ENCODE peak calls at places on chromosomes 4 and X, in four cellular contexts. M is gastrocnemius medialis, O is Caco-2, B is fibroblast of lung. A is an unnamed sample.

GRCh38 chr4:30753316-30753715 is 33.1 kb downstream of the PCDH7 start:
- DNase-seq in M (no peak), O (no peak), B (peak; percentile 58), A (no peak)

GRCh38 chr4:170391066-170391754 is 301.5 kb upstream of the AADAT start:
- DNase-seq in M (no peak), O (no peak), B (no peak), A (no peak)

GRCh38 chrX:40468033-40468979 is 112.5 kb upstream of the ATP6AP2 start:
- DNase-seq in M (no peak), O (peak; percentile 61), B (peak; percentile 7), A (no peak)

GRCh38 chrX:66098162-66098561 is 58.3 kb upstream of the VSIG4 start:
- DNase-seq in M (no peak), O (no peak), B (no peak), A (no peak)

GRCh38 chrX:20056704-20057103 is 60.0 kb downstream of the MAP7D2 start:
- DNase-seq in M (no peak), O (no peak), B (no peak), A (no peak)

GRCh38 chr4:31655328-31655727 is 935.2 kb downstream of the PCDH7 start:
- DNase-seq in M (no peak), O (no peak), B (peak; percentile 32), A (no peak)

GRCh38 chrX:73182502-73183114 is 32.0 kb downstream of the NAP1L2 start:
- DNase-seq in M (no peak), O (no peak), B (no peak), A (no peak)

GRCh38 chr4:26248647-26249046 is 72.2 kb upstream of the RBPJ start:
- DNase-seq in M (peak; percentile 27), O (no peak), B (peak; percentile 93), A (no peak)

GRCh38 chr4:20254517-20255250 is 3.0 kb downstream of the SLIT2 start:
- DNase-seq in M (no peak), O (no peak), B (peak; percentile 45), A (no peak)

GRCh38 chrX:41384041-41384705 is 50.2 kb downstream of the DDX3X start:
- DNase-seq in M (peak; percentile 7), O (peak; percentile 64), B (peak; percentile 92), A (peak; percentile 2)

GRCh38 chr4:183132865-183133264 is 33.8 kb downstream of the WWC2 start:
- DNase-seq in M (no peak), O (no peak), B (no peak), A (no peak)

GRCh38 chr4:142817442-142817841 is 28.7 kb downstream of the INPP4B start:
- DNase-seq in M (peak; percentile 28), O (no peak), B (peak; percentile 92), A (no peak)

GRCh38 chrX:68932611-68933010 is 103.8 kb downstream of the EFNB1 start:
- DNase-seq in M (no peak), O (no peak), B (peak; percentile 42), A (no peak)

GRCh38 chr4:15482842-15483241 is 13.2 kb downstream of the CC2D2A start:
- DNase-seq in M (no peak), O (no peak), B (no peak), A (no peak)

GRCh38 chr4:55609393-55609821 is 17.4 kb upstream of the PDCL2 start:
- DNase-seq in M (no peak), O (no peak), B (peak; percentile 3), A (no peak)

GRCh38 chr4:151887151-151887815 is 126.5 kb upstream of the GATB start:
- DNase-seq in M (no peak), O (no peak), B (peak; percentile 16), A (no peak)

GRCh38 chr4:128424524-128425195 is 137.0 kb upstream of the PGRMC2 start:
- DNase-seq in M (no peak), O (no peak), B (peak; percentile 88), A (no peak)

GRCh38 chr4:128428397-128428796 is 140.8 kb upstream of the PGRMC2 start:
- DNase-seq in M (no peak), O (no peak), B (no peak), A (no peak)

GRCh38 chr4:128427832-128428366 is 140.3 kb upstream of the PGRMC2 start:
- DNase-seq in M (peak; percentile 16), O (peak; percentile 82), B (peak; percentile 73), A (no peak)
- TF ChIP-seq CTCF in M (no peak), O (peak; percentile 25), B (peak; percentile 31), A (peak; percentile 40)

DNA sequence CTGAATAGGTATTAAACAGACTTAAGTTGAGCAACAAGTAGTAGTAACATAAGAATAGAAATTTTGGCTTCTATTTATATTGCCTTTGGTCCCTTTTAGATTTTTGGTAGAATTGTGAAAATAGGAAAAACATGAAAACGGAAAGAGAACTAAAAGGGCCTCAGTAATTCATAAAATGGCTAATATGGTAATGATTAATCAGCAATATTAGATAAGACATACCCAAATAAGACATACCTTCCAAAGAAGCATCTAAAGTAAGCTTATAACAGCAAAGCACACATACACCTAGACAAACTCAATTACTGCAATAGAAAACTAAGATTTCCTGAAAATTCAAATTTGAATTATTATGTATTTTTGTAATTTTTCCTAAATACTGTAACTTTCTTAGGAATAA is 46.4 kb downstream of the CHIC2 start:
- DNase-seq in M (no peak), O (no peak), B (no peak), A (no peak)
- H3K4me1 ChIP-seq in M (peaks cover 17% of the 10 kb centered on the region), O (peaks cover 4% of the 10 kb centered on the region), B (peaks cover 2% of the 10 kb centered on the region), A (peaks cover 7% of the 10 kb centered on the region)

GRCh38 chrX:48761674-48762471 is at the start of gene GLOD5:
- DNase-seq in M (no peak), O (peak; percentile 82), B (no peak), A (no peak)
- TF ChIP-seq CTCF in M (no peak), O (peak; percentile 36), B (no peak), A (no peak)

DNA sequence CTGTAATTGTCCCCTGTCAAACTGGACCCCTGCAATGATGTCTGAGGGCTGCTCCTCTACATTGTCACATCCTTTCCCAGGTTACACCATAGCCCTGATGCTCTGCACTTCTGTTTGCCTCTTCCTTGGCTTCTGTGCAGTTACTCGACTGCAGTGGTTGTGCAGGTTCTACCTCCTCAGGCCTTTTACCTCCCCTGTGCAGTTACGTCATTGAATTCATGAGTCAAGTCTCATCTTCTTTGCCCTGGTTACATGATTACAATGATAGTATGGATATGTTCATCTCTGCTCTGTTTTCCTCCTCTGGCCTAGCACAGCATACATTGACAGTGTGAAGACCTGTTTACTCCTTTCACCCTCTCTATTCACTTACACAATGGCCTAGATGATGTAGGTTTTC is 83.2 kb downstream of the FAM47B start:
- DNase-seq in M (no peak), O (no peak), B (no peak), A (no peak)
- H3K4me1 ChIP-seq in M (no peaks in the 10 kb centered on the region), O (no peaks in the 10 kb centered on the region), B (no peaks in the 10 kb centered on the region), A (no peaks in the 10 kb centered on the region)

DNA sequence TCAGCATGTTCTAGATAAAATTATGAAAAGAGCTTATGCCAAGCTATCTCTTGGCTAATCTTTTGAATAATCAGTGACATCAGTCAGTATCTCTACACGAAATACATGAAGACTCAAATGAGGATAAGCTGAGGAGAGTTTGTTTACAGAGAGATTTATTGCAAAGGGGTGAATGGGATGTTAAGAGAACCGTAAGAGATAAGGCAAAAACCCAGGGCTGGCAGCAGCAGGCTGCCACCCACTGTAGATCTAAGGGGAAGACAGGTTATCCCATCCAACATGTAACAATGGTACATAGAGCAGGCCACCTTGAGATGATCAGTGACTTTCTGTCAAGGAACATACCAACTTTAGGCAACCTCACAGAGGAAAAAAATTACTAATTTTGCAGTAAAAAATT is 432.1 kb upstream of the NR3C2 start:
- DNase-seq in M (no peak), O (no peak), B (no peak), A (no peak)
- TF ChIP-seq CTCF in M (no peak), O (no peak), B (no peak), A (no peak)

GRCh38 chr4:54062392-54062791 is 2.0 kb downstream of the CHIC2 start:
- DNase-seq in M (no peak), O (no peak), B (no peak), A (no peak)
- H3K4me1 ChIP-seq in M (peaks cover 55% of the 10 kb centered on the region), O (peaks cover 24% of the 10 kb centered on the region), B (peaks cover 15% of the 10 kb centered on the region), A (peaks cover 49% of the 10 kb centered on the region)

GRCh38 chr4:45293335-45293734 is 567.0 kb upstream of the GNPDA2 start:
- DNase-seq in M (no peak), O (no peak), B (no peak), A (no peak)

GRCh38 chr4:45294464-45294863 is 568.1 kb upstream of the GNPDA2 start:
- DNase-seq in M (no peak), O (no peak), B (no peak), A (no peak)

GRCh38 chr4:45292844-45293243 is 566.5 kb upstream of the GNPDA2 start:
- DNase-seq in M (no peak), O (no peak), B (no peak), A (no peak)
- TF ChIP-seq CTCF in M (no peak), O (no peak), B (no peak), A (no peak)

A was measured in thoracic aorta.